ENCODE peak calls at places on chromosomes 1 and 21, in nine cellular contexts. N, D, X, K, R, I, W, M and V are unnamed samples.

GRCh38 chr1:54405894-54406293 is 300 bp downstream of the SSBP3 start:
- DNase-seq in N (no peak), D (no peak), X (no peak), K (no peak), R (no peak), I (no peak), W (no peak), M (peak), V (no peak)

GRCh38 chr1:21046132-21046531 is 130.6 kb downstream of the EIF4G3 start:
- DNase-seq in N (no peak), D (no peak), X (no peak), K (no peak), R (no peak), I (no peak), W (no peak), M (no peak), V (no peak)

GRCh38 chr1:233614173-233614742 is 352 bp downstream of the KCNK1 start:
- DNase-seq in N (peak), D (peak), X (peak), K (peak), R (peak), I (peak), W (no peak), M (peak), V (peak)

GRCh38 chr1:230308039-230308438 is 118.1 kb downstream of the PGBD5 start:
- DNase-seq in N (peak), D (no peak), X (peak), K (peak), R (peak), I (peak), W (peak), M (peak), V (peak)

GRCh38 chr1:204650911-204651570 is 34.5 kb downstream of the LRRN2 start:
- DNase-seq in N (no peak), D (no peak), X (no peak), K (no peak), R (no peak), I (no peak), W (no peak), M (peak), V (no peak)

GRCh38 chr1:215263636-215264035 is 181.1 kb downstream of the KCNK2 start:
- DNase-seq in N (peak), D (no peak), X (no peak), K (no peak), R (no peak), I (no peak), W (no peak), M (peak), V (no peak)

GRCh38 chr1:219189021-219189824 is 15.5 kb downstream of the LYPLAL1 start:
- DNase-seq in N (peak), D (no peak), X (peak), K (no peak), R (peak), I (no peak), W (no peak), M (peak), V (peak)

GRCh38 chr1:44221793-44222192 is 8.5 kb downstream of the DMAP1 start:
- DNase-seq in N (no peak), D (no peak), X (no peak), K (no peak), R (no peak), I (no peak), W (no peak), M (no peak), V (no peak)

GRCh38 chr21:33157303-33157702 is 72.4 kb upstream of the IFNAR2 start:
- DNase-seq in N (no peak), D (no peak), X (peak), K (no peak), R (peak), I (no peak), W (peak), M (peak), V (no peak)

GRCh38 chr21:45845063-45845789 is 136.3 kb upstream of the COL6A1 start:
- DNase-seq in N (no peak), D (no peak), X (peak), K (no peak), R (no peak), I (no peak), W (no peak), M (no peak), V (no peak)

GRCh38 chr1:115677172-115677542 is 35.4 kb downstream of the VANGL1 start:
- DNase-seq in N (peak), D (no peak), X (peak), K (no peak), R (peak), I (no peak), W (peak), M (no peak), V (no peak)

GRCh38 chr1:56961426-56961825 is 4.4 kb downstream of the C8B start:
- DNase-seq in N (no peak), D (no peak), X (no peak), K (no peak), R (no peak), I (no peak), W (no peak), M (no peak), V (no peak)

GRCh38 chr1:197470330-197470729 is 202.3 kb downstream of the CRB1 start:
- DNase-seq in N (no peak), D (no peak), X (no peak), K (no peak), R (no peak), I (no peak), W (no peak), M (no peak), V (no peak)

GRCh38 chr1:84301759-84302380 is 362 bp downstream of the SAMD13 start:
- DNase-seq in N (no peak), D (no peak), X (peak), K (no peak), R (no peak), I (no peak), W (no peak), M (peak), V (no peak)

GRCh38 chr1:20440785-20441200 is 45.2 kb downstream of the CAMK2N1 start:
- DNase-seq in N (peak), D (peak), X (peak), K (peak), R (peak), I (no peak), W (peak), M (peak), V (peak)

GRCh38 chr1:187655163-187655562 is 826.4 kb downstream of the PLA2G4A start:
- DNase-seq in N (peak), D (no peak), X (peak), K (no peak), R (no peak), I (no peak), W (no peak), M (peak), V (peak)

GRCh38 chr1:190578531-190578930 is 100.9 kb upstream of the BRINP3 start:
- DNase-seq in N (peak), D (no peak), X (no peak), K (no peak), R (no peak), I (no peak), W (no peak), M (no peak), V (peak)

GRCh38 chr1:112530832-112531231 is 22.1 kb downstream of the WNT2B start:
- DNase-seq in N (no peak), D (no peak), X (no peak), K (no peak), R (no peak), I (no peak), W (no peak), M (no peak), V (no peak)

GRCh38 chr1:201766117-201766863 is 62.7 kb upstream of the IPO9 start:
- DNase-seq in N (peak), D (no peak), X (peak), K (no peak), R (peak), I (peak), W (peak), M (peak), V (peak)

GRCh38 chr1:221190249-221190648 is 311.0 kb downstream of the HLX start:
- DNase-seq in N (no peak), D (no peak), X (no peak), K (no peak), R (no peak), I (no peak), W (no peak), M (no peak), V (no peak)

GRCh38 chr1:59733443-59734141 is 81.2 kb upstream of the HOOK1 start:
- DNase-seq in N (no peak), D (no peak), X (peak), K (no peak), R (peak), I (no peak), W (no peak), M (peak), V (peak)

GRCh38 chr1:96236156-96236739 is 485.3 kb upstream of the PTBP2 start:
- DNase-seq in N (peak), D (no peak), X (peak), K (no peak), R (peak), I (peak), W (peak), M (peak), V (peak)